ENCODE peak calls at places on chromosomes 2 and 18, in four cellular contexts. D is IMR-90, H is AML-193, B is A549. A is an unnamed sample.

GRCh38 chr2:118856978-118857676 is 9.7 kb upstream of the EN1 start:
- DNase-seq in D (no peak), H (no peak), B (no peak), A (no peak)

GRCh38 chr18:26827581-26827980 is 37.9 kb downstream of the AQP4 start:
- DNase-seq in D (no peak), H (no peak), B (no peak), A (no peak)

GRCh38 chr2:8455236-8456148 is 226.4 kb upstream of the ID2 start:
- DNase-seq in D (no peak), H (no peak), B (no peak), A (no peak)

GRCh38 chr2:213177685-213178084 is 26.3 kb upstream of the IKZF2 start:
- DNase-seq in D (no peak), H (no peak), B (no peak), A (no peak)

GRCh38 chr18:77055429-77056310 is 76.9 kb downstream of the MBP start:
- DNase-seq in D (peak; percentile 58), H (no peak), B (no peak), A (no peak)

GRCh38 chr2:21021430-21021829 is 22.4 kb downstream of the APOB start:
- DNase-seq in D (no peak), H (no peak), B (no peak), A (no peak)

GRCh38 chr2:27946530-27946929 is 56.0 kb downstream of the BABAM2 start:
- DNase-seq in D (no peak), H (peak; percentile 7), B (no peak), A (no peak)

GRCh38 chr2:230586328-230586982 is 126.2 kb upstream of the CAB39 start:
- DNase-seq in D (peak; percentile 65), H (no peak), B (no peak), A (peak; percentile 81)

GRCh38 chr2:168539945-168540344 is 83.9 kb downstream of the CERS6 start:
- DNase-seq in D (no peak), H (no peak), B (no peak), A (no peak)

GRCh38 chr18:29979884-29980283 is 1062.7 kb downstream of the DSC3 start:
- DNase-seq in D (no peak), H (no peak), B (no peak), A (no peak)

GRCh38 chr18:8794133-8794986 is 89.0 kb downstream of the MTCL1 start:
- DNase-seq in D (peak; percentile 89), H (no peak), B (no peak), A (peak; percentile 17)

GRCh38 chr2:69159988-69160387 is 147.0 kb downstream of the ANTXR1 start:
- DNase-seq in D (no peak), H (no peak), B (no peak), A (no peak)

GRCh38 chr2:215624423-215624829 is 188.6 kb upstream of the FN1 start:
- DNase-seq in D (peak; percentile 100), H (no peak), B (no peak), A (no peak)

GRCh38 chr2:27326536-27326935 is 3.6 kb upstream of the MPV17 start:
- DNase-seq in D (no peak), H (no peak), B (no peak), A (no peak)

GRCh38 chr2:74507926-74508520 is 528 bp upstream of the PCGF1 start:
- DNase-seq in D (peak; percentile 38), H (no peak), B (no peak), A (no peak)

GRCh38 chr18:48711651-48712486 is 173.0 kb downstream of the CTIF start:
- DNase-seq in D (peak; percentile 49), H (peak; percentile 7), B (peak; percentile 20), A (no peak)

GRCh38 chr2:195473802-195474201 is 183.2 kb upstream of the SLC39A10 start:
- DNase-seq in D (no peak), H (no peak), B (no peak), A (no peak)

GRCh38 chr2:39603436-39603835 is 62.3 kb upstream of the TMEM178A start:
- DNase-seq in D (peak; percentile 33), H (peak; percentile 18), B (no peak), A (no peak)

GRCh38 chr18:56121669-56122068 is 516.7 kb downstream of the TXNL1 start:
- DNase-seq in D (no peak), H (no peak), B (no peak), A (no peak)

GRCh38 chr2:105375001-105375561 is 23.8 kb downstream of the FHL2 start:
- DNase-seq in D (peak; percentile 90), H (no peak), B (no peak), A (peak; percentile 91)

GRCh38 chr2:138676654-138677053 is 103.5 kb downstream of the NXPH2 start:
- DNase-seq in D (no peak), H (no peak), B (no peak), A (no peak)

GRCh38 chr2:239760596-239760995 is 264.5 kb downstream of the NDUFA10 start:
- DNase-seq in D (no peak), H (no peak), B (no peak), A (no peak)

GRCh38 chr2:49289711-49290110 is 135.4 kb upstream of the FSHR start:
- DNase-seq in D (no peak), H (no peak), B (no peak), A (no peak)

GRCh38 chr2:234967874-234968208 is 16.0 kb downstream of the SH3BP4 start:
- DNase-seq in D (no peak), H (no peak), B (no peak), A (no peak)

GRCh38 chr2:45812039-45812500 is 160.6 kb downstream of the PRKCE start:
- DNase-seq in D (peak; percentile 86), H (no peak), B (no peak), A (no peak)

GRCh38 chr2:239116456-239117246 is 268.8 kb downstream of the TWIST2 start:
- DNase-seq in D (peak; percentile 25), H (no peak), B (no peak), A (peak; percentile 37)

GRCh38 chr18:44679056-44679911 is 1.4 kb upstream of the SETBP1 start:
- DNase-seq in D (peak; percentile 81), H (peak; percentile 26), B (peak; percentile 78), A (peak; percentile 90)

GRCh38 chr2:240172071-240172895 is 31.8 kb upstream of the OTOS start:
- DNase-seq in D (no peak), H (no peak), B (no peak), A (no peak)

GRCh38 chr2:132659331-132659730 is 10.7 kb downstream of the LYPD1 start:
- DNase-seq in D (no peak), H (no peak), B (no peak), A (no peak)

GRCh38 chr2:10654069-10654468 is 35.7 kb downstream of the NOL10 start:
- DNase-seq in D (peak; percentile 37), H (no peak), B (no peak), A (no peak)

GRCh38 chr2:152560163-152560562 is 157.1 kb downstream of the PRPF40A start:
- DNase-seq in D (peak; percentile 77), H (no peak), B (no peak), A (no peak)

GRCh38 chr18:54162431-54162830 is 62.0 kb downstream of the MBD2 start:
- DNase-seq in D (peak; percentile 78), H (no peak), B (no peak), A (no peak)

GRCh38 chr18:53796042-53796729 is 428.3 kb downstream of the MBD2 start:
- DNase-seq in D (peak; percentile 1), H (peak; percentile 25), B (no peak), A (peak; percentile 44)

GRCh38 chr2:71923887-71924533 is 223.7 kb downstream of the CYP26B1 start:
- DNase-seq in D (peak; percentile 65), H (peak; percentile 52), B (peak; percentile 77), A (peak; percentile 49)

GRCh38 chr2:85255813-85256581 is 71.8 kb downstream of the TGOLN2 start:
- DNase-seq in D (peak; percentile 80), H (no peak), B (no peak), A (peak; percentile 67)

GRCh38 chr2:70084973-70085710 is 2.1 kb upstream of the PCBP1 start:
- DNase-seq in D (no peak), H (no peak), B (no peak), A (no peak)

GRCh38 chr2:9941996-9942390 is 9.5 kb upstream of the GRHL1 start:
- DNase-seq in D (no peak), H (no peak), B (no peak), A (no peak)

GRCh38 chr2:213089438-213089837 is 62.0 kb downstream of the IKZF2 start:
- DNase-seq in D (peak; percentile 22), H (no peak), B (no peak), A (no peak)

GRCh38 chr2:239927424-239927981 is 97.6 kb downstream of the NDUFA10 start:
- DNase-seq in D (peak; percentile 93), H (no peak), B (peak; percentile 81), A (peak; percentile 83)